ENCODE peak calls at places on chromosomes 2 and 18, in nine cellular contexts. Q, J, W, H, V, Z, I, G and T are unnamed samples.

GRCh38 chr2:41879367-41879871 is 168.4 kb upstream of the PKDCC start:
- DNase-seq in H (no peak), J (peak; percentile 42), V (no peak), Q (no peak), W (no peak), Z (no peak), I (no peak), G (no peak), T (no peak)

GRCh38 chr2:236852977-236853374 is 232.7 kb upstream of the COPS8 start:
- DNase-seq in V (no peak), G (no peak), Z (no peak), H (no peak), Q (no peak), J (no peak), I (no peak), W (no peak), T (no peak)

GRCh38 chr2:240278661-240279060 is 138.2 kb upstream of the OTOS start:
- DNase-seq in H (no peak), V (no peak), Z (no peak), G (no peak), W (no peak), Q (no peak), I (no peak), J (no peak), T (no peak)

GRCh38 chr18:63016270-63016669 is 300.9 kb downstream of the PHLPP1 start:
- DNase-seq in V (peak; percentile 32), H (peak; percentile 68), Q (peak; percentile 29), I (peak; percentile 63), Z (peak; percentile 65), J (peak; percentile 36), G (peak; percentile 59), W (peak; percentile 43), T (peak; percentile 52)

GRCh38 chr18:27769152-27769551 is 407.8 kb downstream of the CDH2 start:
- DNase-seq in G (no peak), W (no peak), J (peak; percentile 37), I (no peak), H (no peak), Z (no peak), Q (no peak), V (no peak), T (peak; percentile 15)

GRCh38 chr18:8413751-8414150 is 195.5 kb upstream of the RAB12 start:
- DNase-seq in W (no peak), V (no peak), G (no peak), Q (no peak), I (no peak), Z (no peak), H (no peak), J (no peak), T (no peak)

GRCh38 chr2:6103949-6104348 is 411.8 kb downstream of the SOX11 start:
- DNase-seq in W (no peak), V (no peak), Q (no peak), G (no peak), J (no peak), I (no peak), H (peak; percentile 4), Z (no peak), T (no peak)

GRCh38 chr2:238901461-238902057 is 53.7 kb downstream of the TWIST2 start:
- DNase-seq in H (no peak), W (no peak), V (no peak), I (no peak), J (no peak), Z (no peak), Q (no peak), G (no peak), T (no peak)

GRCh38 chr2:88452151-88452851 is at the start of gene FOXI3:
- DNase-seq in V (peak; percentile 35), G (no peak), Q (no peak), H (no peak), W (no peak), I (peak; percentile 9), Z (peak; percentile 10), J (no peak), T (no peak)